ENCODE peak calls at places on chromosomes 13 and 19, in four cellular contexts. M, O, Z and L are unnamed samples. For H3F3A, the result is how much of the 10 kb centered on the place peaks cover.

GRCh38 chr19:58568731-58569130 is 4.4 kb downstream of the MZF1 start:
- DNase-seq in O (no peak), Z (no peak), M (no peak), L (no peak)

GRCh38 chr13:113860051-113860471 is 3.8 kb downstream of the GAS6 start:
- DNase-seq in M (no peak), Z (no peak), O (no peak), L (no peak)

GRCh38 chr13:50521750-50522149 is 321.7 kb downstream of the DLEU7 start:
- DNase-seq in O (no peak), M (no peak), Z (no peak), L (peak)

GRCh38 chr13:51269039-51269438 is 46.8 kb downstream of the FAM124A start:
- DNase-seq in Z (no peak), M (no peak), O (no peak), L (peak)

GRCh38 chr13:99359493-99359892 is 52.3 kb upstream of the GPR183 start:
- DNase-seq in Z (no peak), O (no peak), M (no peak), L (no peak)

GRCh38 chr13:51910508-51910907 is 48.7 kb downstream of the CCDC70 start:
- DNase-seq in Z (no peak), M (no peak), O (no peak), L (no peak)

GRCh38 chr13:45674908-45675307 is 27.2 kb upstream of the CBY2 start:
- DNase-seq in Z (peak), M (peak), O (peak), L (peak)

GRCh38 chr19:28386080-28386869 is 826.7 kb downstream of the UQCRFS1 start:
- DNase-seq in O (no peak), Z (no peak), M (no peak), L (no peak)

GRCh38 chr19:4206818-4207484 is 22.4 kb upstream of the EBI3 start:
- DNase-seq in Z (no peak), O (no peak), M (no peak), L (peak)

GRCh38 chr19:1609680-1610474 is 4.6 kb upstream of the UQCR11 start:
- DNase-seq in Z (no peak), M (no peak), O (no peak), L (no peak)

GRCh38 chr19:1608414-1609391 is 3.4 kb upstream of the UQCR11 start:
- DNase-seq in Z (peak), M (no peak), O (peak), L (peak)

GRCh38 chr19:1612114-1613086 is 7.1 kb upstream of the UQCR11 start:
- DNase-seq in Z (no peak), O (no peak), M (no peak), L (no peak)

GRCh38 chr19:1611353-1611752 is 6.1 kb upstream of the UQCR11 start:
- DNase-seq in M (no peak), O (no peak), Z (no peak), L (no peak)

GRCh38 chr19:1610579-1610978 is 5.3 kb upstream of the UQCR11 start:
- DNase-seq in Z (no peak), M (no peak), O (no peak), L (no peak)
- H3F3A ChIP-seq in Z (under half), M (half or more), O (under half), L (under half)

GRCh38 chr19:8481191-8481590 is 21.2 kb downstream of the PRAM1 start:
- DNase-seq in O (no peak), M (no peak), Z (no peak), L (no peak)

GRCh38 chr19:8484331-8484894 is 18.0 kb downstream of the PRAM1 start:
- DNase-seq in M (no peak), Z (no peak), O (no peak), L (no peak)

GRCh38 chr19:8482696-8483095 is 19.7 kb downstream of the PRAM1 start:
- DNase-seq in Z (no peak), M (no peak), O (no peak), L (no peak)

GRCh38 chr19:8483165-8483564 is 19.3 kb downstream of the PRAM1 start:
- DNase-seq in Z (no peak), O (no peak), M (no peak), L (no peak)

GRCh38 chr19:8481616-8482015 is 20.8 kb downstream of the PRAM1 start:
- DNase-seq in M (no peak), O (no peak), Z (no peak), L (no peak)
- H3F3A ChIP-seq in M (under half), O (under half), Z (under half), L (under half)

GRCh38 chr19:38722947-38723605 is 21.2 kb downstream of the CAPN12 start:
- DNase-seq in O (no peak), M (no peak), Z (no peak), L (no peak)

GRCh38 chr19:38724380-38724854 is 19.9 kb downstream of the CAPN12 start:
- DNase-seq in O (no peak), Z (no peak), M (no peak), L (no peak)

GRCh38 chr19:38721977-38722773 is 22.1 kb downstream of the CAPN12 start:
- DNase-seq in O (no peak), M (peak), Z (no peak), L (no peak)

GRCh38 chr19:38725469-38726283 is 18.6 kb downstream of the CAPN12 start:
- DNase-seq in M (no peak), Z (no peak), O (no peak), L (no peak)

GRCh38 chr19:38723606-38724379 is 20.5 kb downstream of the CAPN12 start:
- DNase-seq in Z (no peak), O (no peak), M (no peak), L (no peak)
- H3F3A ChIP-seq in Z (under half), O (under half), M (under half), L (under half)

DNA sequence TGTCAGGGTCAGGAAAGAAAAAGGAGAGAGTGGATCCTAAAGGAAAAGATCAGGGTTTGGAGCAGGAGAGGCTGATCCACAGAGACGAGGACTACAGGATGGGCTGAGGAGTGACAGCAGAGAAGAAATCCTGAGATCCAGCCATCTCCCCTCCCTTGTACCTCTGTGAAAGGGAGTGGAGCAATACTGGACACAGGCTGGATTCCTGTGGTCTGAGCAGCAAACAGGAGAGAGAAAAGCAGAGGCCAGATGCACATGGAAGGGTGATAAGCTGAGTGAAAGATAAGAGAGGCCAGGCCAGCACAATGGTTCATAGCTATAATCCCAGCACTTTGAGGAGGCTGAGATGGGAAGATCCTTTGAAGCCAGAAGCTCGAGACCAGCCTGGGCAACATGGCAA is 472.1 kb upstream of the TSHZ3 start:
- DNase-seq in Z (no peak), M (no peak), O (no peak), L (no peak)
- H3F3A ChIP-seq in Z (under half), M (under half), O (under half), L (under half)

GRCh38 chr19:49499030-49499670 is 2.9 kb downstream of the RPS11 start:
- DNase-seq in M (no peak), Z (no peak), O (no peak), L (no peak)
- H3F3A ChIP-seq in M (half or more), Z (half or more), O (under half), L (under half)

GRCh38 chr13:40979232-40979631 is 39.9 kb downstream of the ELF1 start:
- DNase-seq in Z (no peak), O (no peak), M (no peak), L (no peak)
- H3F3A ChIP-seq in Z (under half), O (under half), M (under half), L (under half)

GRCh38 chr19:41588497-41589209 is 12.7 kb downstream of the CEACAM21 start:
- DNase-seq in M (peak), O (peak), Z (no peak), L (peak)
- H3F3A ChIP-seq in M (under half), O (under half), Z (under half), L (under half)